ENCODE peak calls at places on chromosomes 13 and 19, in eight cellular contexts. L is astrocyte of the cerebellum; U is progenitor cell of endocrine pancreas; O is lower leg skin; F is activated CD8-positive, alpha-beta memory T cell treated with anti-CD3 and anti-CD28 coated beads for 4 hours; S is ELR; X is CD4-positive, alpha-beta T cell; T is activated T-cell treated with anti-CD3 and anti-CD28 coated beads for 1 hour. K is an unnamed sample.

GRCh38 chr19:12840091-12841079 is 2.1 kb downstream of the MAST1 start:
- DNase-seq in X (no peak), S (peak), L (no peak), O (peak), F (no peak), T (no peak), U (peak), K (peak)

GRCh38 chr13:25908390-25908789 is 143.4 kb downstream of the SHISA2 start:
- DNase-seq in T (no peak), U (no peak), X (no peak), S (no peak), O (no peak), L (no peak), F (no peak), K (no peak)

GRCh38 chr13:45809810-45810394 is 41.7 kb downstream of the SIAH3 start:
- DNase-seq in T (no peak), O (no peak), L (no peak), U (no peak), S (peak), F (no peak), X (no peak), K (no peak)

GRCh38 chr13:49374585-49375290 is 69.1 kb downstream of the CAB39L start:
- DNase-seq in F (no peak), L (peak), O (no peak), U (no peak), S (peak), T (no peak), X (no peak), K (no peak)

GRCh38 chr13:30175166-30175565 is 132.2 kb downstream of the KATNAL1 start:
- DNase-seq in T (no peak), L (no peak), O (no peak), X (no peak), S (no peak), F (no peak), U (no peak), K (no peak)

GRCh38 chr19:50602496-50602895 is 34.3 kb upstream of the LRRC4B start:
- DNase-seq in X (no peak), O (no peak), L (no peak), T (no peak), U (no peak), S (no peak), F (no peak), K (no peak)

GRCh38 chr19:45717131-45717982 is 13.3 kb downstream of the FBXO46 start:
- DNase-seq in U (peak), T (peak), X (peak), S (peak), L (peak), F (peak), O (peak), K (peak)

GRCh38 chr13:63942372-63942771 is 2526.7 kb upstream of the PCDH20 start:
- DNase-seq in X (no peak), O (no peak), S (peak), T (no peak), L (no peak), U (no peak), F (no peak), K (no peak)

GRCh38 chr19:5547881-5548280 is 19.9 kb downstream of the TINCR start:
- DNase-seq in T (no peak), O (no peak), X (no peak), S (peak), F (no peak), U (no peak), L (peak), K (peak)

GRCh38 chr13:33761744-33762143 is 56.2 kb upstream of the RFC3 start:
- DNase-seq in U (no peak), L (peak), T (no peak), F (no peak), X (no peak), O (no peak), S (peak), K (peak)

GRCh38 chr13:35393886-35394285 is 82.6 kb downstream of the MAB21L1 start:
- DNase-seq in U (no peak), T (no peak), S (no peak), X (no peak), F (no peak), O (no peak), L (no peak), K (no peak)

GRCh38 chr13:34216251-34216650 is 398.3 kb downstream of the RFC3 start:
- DNase-seq in T (no peak), U (no peak), L (no peak), O (no peak), X (no peak), F (no peak), S (no peak), K (no peak)

GRCh38 chr13:94459116-94459515 is 20.4 kb downstream of the DCT start:
- DNase-seq in F (no peak), S (no peak), X (no peak), L (no peak), O (no peak), T (no peak), U (no peak), K (no peak)

GRCh38 chr19:35176183-35176570 is 21.6 kb downstream of the FXYD5 start:
- DNase-seq in U (no peak), F (no peak), S (no peak), T (no peak), L (no peak), X (no peak), O (no peak), K (no peak)

GRCh38 chr19:23384166-23384565 is 11.1 kb downstream of the ZNF91 start:
- DNase-seq in U (no peak), T (no peak), O (no peak), X (no peak), S (no peak), F (no peak), L (no peak), K (no peak)

GRCh38 chr13:43085545-43085944 is 62.2 kb downstream of the DNAJC15 start:
- DNase-seq in S (peak), U (no peak), O (no peak), X (no peak), F (no peak), T (no peak), L (peak), K (no peak)

GRCh38 chr19:5309438-5310204 is 31.0 kb downstream of the PTPRS start:
- DNase-seq in U (no peak), T (no peak), O (no peak), S (no peak), F (no peak), L (no peak), X (no peak), K (peak)

GRCh38 chr13:110887242-110887954 is 27.5 kb downstream of the ANKRD10 start:
- DNase-seq in L (no peak), S (no peak), U (no peak), O (no peak), T (no peak), X (no peak), F (no peak), K (no peak)

GRCh38 chr19:6211632-6212402 is 68.0 kb downstream of the MLLT1 start:
- DNase-seq in F (no peak), U (no peak), L (no peak), S (no peak), T (no peak), O (no peak), X (no peak), K (no peak)

GRCh38 chr13:44451109-44451508 is 77.5 kb downstream of the SERP2 start:
- DNase-seq in T (no peak), X (no peak), F (no peak), L (no peak), S (no peak), U (no peak), O (no peak), K (no peak)

GRCh38 chr13:65856464-65856863 is 1373.7 kb downstream of the PCDH9 start:
- DNase-seq in X (no peak), T (no peak), F (no peak), S (peak), L (peak), O (no peak), U (no peak), K (no peak)

GRCh38 chr13:75908137-75908536 is 272.0 kb downstream of the LMO7 start:
- DNase-seq in X (no peak), L (peak), F (no peak), U (no peak), O (no peak), S (peak), T (no peak), K (no peak)

GRCh38 chr13:98509271-98510155 is 67.4 kb downstream of the STK24 start:
- DNase-seq in S (peak), U (no peak), X (no peak), L (peak), T (no peak), O (peak), F (no peak), K (no peak)

GRCh38 chr13:100526299-100527030 is 62.1 kb downstream of the GGACT start:
- DNase-seq in X (no peak), U (no peak), L (no peak), F (no peak), S (no peak), O (no peak), T (no peak), K (no peak)

GRCh38 chr19:7888145-7888825 is at the start of gene LRRC8E:
- DNase-seq in X (no peak), S (peak), O (no peak), F (no peak), T (no peak), L (peak), U (peak), K (peak)

GRCh38 chr13:44368599-44369368 is 4.8 kb upstream of the SERP2 start:
- DNase-seq in T (no peak), O (no peak), F (no peak), U (no peak), L (no peak), S (no peak), X (no peak), K (no peak)

GRCh38 chr19:10289167-10289835 is 451 bp upstream of the ICAM5 start:
- DNase-seq in T (peak), F (no peak), L (no peak), S (peak), U (no peak), X (no peak), O (no peak), K (peak)

GRCh38 chr13:111388851-111389500 is 68.5 kb downstream of the TEX29 start:
- DNase-seq in S (no peak), U (no peak), T (peak), L (no peak), F (no peak), O (no peak), X (peak), K (no peak)

GRCh38 chr13:39506559-39507390 is 96.2 kb downstream of the LHFPL6 start:
- DNase-seq in U (no peak), L (no peak), S (peak), X (no peak), O (no peak), F (no peak), T (no peak), K (no peak)

GRCh38 chr13:51276684-51277083 is 54.5 kb downstream of the FAM124A start:
- DNase-seq in L (no peak), O (no peak), U (no peak), F (no peak), T (no peak), X (no peak), S (no peak), K (no peak)